ENCODE peak calls at places on chromosomes 7 and 10, in four cellular contexts. One of them, this sample, is unnamed.

GRCh38 chr10:114551310-114551972 is 106.6 kb downstream of the ABLIM1 start:
- DNase-seq in IMR-90: peak
- DNase-seq in fibroblast of mammary gland: no peak
- DNase-seq in transverse colon: peak
- DNase-seq in this sample: no peak

GRCh38 chr10:48452879-48453412 is 146.5 kb downstream of the MAPK8 start:
- DNase-seq in IMR-90: no peak
- DNase-seq in fibroblast of mammary gland: no peak
- DNase-seq in transverse colon: no peak
- DNase-seq in this sample: no peak

GRCh38 chr7:130838738-130839137 is 104.7 kb upstream of the KLF14 start:
- DNase-seq in IMR-90: peak
- DNase-seq in fibroblast of mammary gland: peak
- DNase-seq in transverse colon: no peak
- DNase-seq in this sample: no peak

GRCh38 chr10:74518076-74518475 is 308.3 kb upstream of the KAT6B start:
- DNase-seq in IMR-90: no peak
- DNase-seq in fibroblast of mammary gland: no peak
- DNase-seq in transverse colon: no peak
- DNase-seq in this sample: no peak

GRCh38 chr7:17236161-17236560 is 62.3 kb upstream of the AHR start:
- DNase-seq in IMR-90: no peak
- DNase-seq in fibroblast of mammary gland: no peak
- DNase-seq in transverse colon: no peak
- DNase-seq in this sample: no peak

GRCh38 chr7:101441890-101442289 is 79.2 kb downstream of the COL26A1 start:
- DNase-seq in IMR-90: no peak
- DNase-seq in fibroblast of mammary gland: no peak
- DNase-seq in transverse colon: no peak
- DNase-seq in this sample: no peak

GRCh38 chr7:28758186-28758585 is 199.9 kb downstream of the TRIL start:
- DNase-seq in IMR-90: no peak
- DNase-seq in fibroblast of mammary gland: no peak
- DNase-seq in transverse colon: no peak
- DNase-seq in this sample: no peak

GRCh38 chr10:91043173-91043910 is 122.5 kb upstream of the ANKRD1 start:
- DNase-seq in IMR-90: peak
- DNase-seq in fibroblast of mammary gland: peak
- DNase-seq in transverse colon: no peak
- DNase-seq in this sample: peak

GRCh38 chr10:125868372-125868975 is 12.6 kb downstream of the DHX32 start:
- DNase-seq in IMR-90: peak
- DNase-seq in fibroblast of mammary gland: peak
- DNase-seq in transverse colon: peak
- DNase-seq in this sample: peak

GRCh38 chr7:27130540-27131389 is at the start of gene HOXA4:
- DNase-seq in IMR-90: peak
- DNase-seq in fibroblast of mammary gland: peak
- DNase-seq in transverse colon: peak
- DNase-seq in this sample: peak

GRCh38 chr7:101557421-101557820 is 71.7 kb downstream of the MYL10 start:
- DNase-seq in IMR-90: no peak
- DNase-seq in fibroblast of mammary gland: no peak
- DNase-seq in transverse colon: peak
- DNase-seq in this sample: no peak

GRCh38 chr10:90644165-90644564 is 213.7 kb downstream of the HTR7 start:
- DNase-seq in IMR-90: no peak
- DNase-seq in fibroblast of mammary gland: no peak
- DNase-seq in transverse colon: no peak
- DNase-seq in this sample: no peak

GRCh38 chr10:72075184-72076115 is 12.9 kb downstream of the SPOCK2 start:
- DNase-seq in IMR-90: no peak
- DNase-seq in fibroblast of mammary gland: no peak
- DNase-seq in transverse colon: no peak
- DNase-seq in this sample: no peak

DNA sequence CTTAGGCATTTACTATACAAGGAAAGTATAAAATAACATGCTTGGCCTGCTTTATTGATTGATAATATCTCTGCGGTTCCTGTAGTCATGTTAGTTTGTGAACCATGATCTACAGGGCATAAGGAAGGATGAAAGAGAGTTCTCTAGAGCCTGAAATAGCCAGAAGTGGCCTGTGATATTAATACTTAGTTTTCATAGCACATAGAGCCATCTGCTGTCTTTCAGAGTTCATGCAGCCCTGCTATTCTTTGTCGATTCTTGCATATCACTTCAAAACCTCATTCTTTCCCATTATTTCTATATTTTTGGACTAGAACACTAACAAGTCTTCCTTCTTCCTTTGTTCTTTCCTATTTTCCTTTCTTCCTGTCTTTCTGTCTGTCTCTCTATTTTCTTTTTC is 26.4 kb upstream of the PRKG1 start:
- DNase-seq in IMR-90: no peak
- DNase-seq in fibroblast of mammary gland: peak
- DNase-seq in transverse colon: no peak
- DNase-seq in this sample: no peak
- TF ChIP-seq CTCF in IMR-90: no peak
- TF ChIP-seq CTCF in fibroblast of mammary gland: peak
- TF ChIP-seq CTCF in transverse colon: no peak
- TF ChIP-seq CTCF in this sample: no peak

GRCh38 chr10:97456686-97457065 is 10.7 kb downstream of the ZDHHC16 start:
- DNase-seq in IMR-90: no peak
- DNase-seq in fibroblast of mammary gland: no peak
- DNase-seq in transverse colon: no peak
- DNase-seq in this sample: no peak

GRCh38 chr10:97459111-97459510 is 13.1 kb downstream of the ZDHHC16 start:
- DNase-seq in IMR-90: no peak
- DNase-seq in fibroblast of mammary gland: no peak
- DNase-seq in transverse colon: no peak
- DNase-seq in this sample: no peak

GRCh38 chr10:97454330-97455036 is 8.5 kb downstream of the ZDHHC16 start:
- DNase-seq in IMR-90: peak
- DNase-seq in fibroblast of mammary gland: peak
- DNase-seq in transverse colon: no peak
- DNase-seq in this sample: no peak

GRCh38 chr10:97459933-97460332 is 14.0 kb downstream of the ZDHHC16 start:
- DNase-seq in IMR-90: no peak
- DNase-seq in fibroblast of mammary gland: no peak
- DNase-seq in transverse colon: no peak
- DNase-seq in this sample: no peak

DNA sequence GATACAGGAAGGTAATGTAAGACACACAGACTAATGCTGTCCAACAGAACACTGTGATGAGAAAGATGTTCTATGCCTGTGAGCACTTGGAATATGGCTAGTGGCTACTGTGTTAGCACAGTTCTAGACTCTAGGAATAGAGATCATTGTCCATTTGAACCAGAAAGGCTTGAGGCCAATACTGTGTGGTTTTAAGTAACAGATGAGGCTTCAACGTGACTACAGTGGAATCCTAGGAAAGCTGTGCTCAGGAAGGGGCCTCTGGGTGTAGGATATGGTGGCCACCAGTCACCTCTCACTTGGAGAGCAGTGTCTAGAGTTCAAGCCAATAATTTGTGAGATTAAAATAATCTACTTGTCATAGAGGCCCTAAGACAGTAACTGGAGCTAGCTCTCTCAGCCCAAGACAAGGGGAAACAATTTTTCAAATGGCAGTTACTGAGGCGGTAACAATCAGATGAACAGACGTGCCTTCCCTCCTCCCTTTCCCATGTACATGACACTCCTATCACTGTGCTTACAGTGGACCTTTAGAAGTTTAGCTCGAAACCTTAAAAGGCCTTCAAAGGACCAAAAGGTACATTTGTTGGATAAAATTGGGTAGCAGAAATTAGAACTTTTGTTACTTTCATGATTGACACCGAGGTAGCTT is 10.2 kb downstream of the ZDHHC16 start:
- DNase-seq in IMR-90: no peak
- DNase-seq in fibroblast of mammary gland: no peak
- DNase-seq in transverse colon: no peak
- DNase-seq in this sample: no peak
- TF ChIP-seq CTCF in IMR-90: no peak
- TF ChIP-seq CTCF in fibroblast of mammary gland: no peak
- TF ChIP-seq CTCF in transverse colon: no peak
- TF ChIP-seq CTCF in this sample: no peak

DNA sequence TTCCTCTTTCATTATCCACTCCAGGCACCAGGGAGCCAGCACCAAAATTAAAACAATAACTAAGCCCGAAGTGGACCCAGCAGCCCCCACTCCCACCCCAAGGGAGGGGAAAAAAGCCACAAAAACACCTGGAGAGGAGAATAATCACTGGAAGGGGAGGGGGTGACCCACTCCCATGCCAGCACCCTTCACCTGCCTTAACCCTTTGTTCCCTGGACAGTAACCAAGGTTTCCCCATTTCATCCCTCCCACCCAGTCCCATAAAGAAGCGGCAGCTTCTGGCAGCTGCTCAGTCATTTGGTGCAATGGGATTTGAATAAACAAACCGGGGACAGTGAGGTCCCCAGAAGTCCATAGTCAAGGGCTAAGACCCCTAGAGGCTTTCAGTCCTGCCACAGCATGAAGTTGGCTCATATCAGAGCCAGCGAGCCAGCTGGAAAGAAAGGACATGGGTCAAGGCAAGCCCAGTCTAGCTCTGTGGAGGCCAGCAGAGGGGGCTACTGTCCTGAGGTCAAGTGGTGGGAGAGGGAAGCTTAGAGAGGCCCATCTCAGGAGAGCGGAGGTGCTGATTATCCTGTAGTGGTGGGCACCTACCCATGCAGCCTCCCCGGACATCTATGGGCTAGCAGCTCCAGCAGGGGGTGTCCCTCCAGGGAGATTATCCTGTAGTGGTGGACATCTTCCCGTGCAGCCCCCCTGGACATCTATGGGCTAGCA is 58.8 kb upstream of the LBX1 start:
- DNase-seq in IMR-90: peak
- DNase-seq in fibroblast of mammary gland: peak
- DNase-seq in transverse colon: no peak
- DNase-seq in this sample: peak
- TF ChIP-seq CTCF in IMR-90: peak
- TF ChIP-seq CTCF in fibroblast of mammary gland: peak
- TF ChIP-seq CTCF in transverse colon: peak
- TF ChIP-seq CTCF in this sample: no peak

DNA sequence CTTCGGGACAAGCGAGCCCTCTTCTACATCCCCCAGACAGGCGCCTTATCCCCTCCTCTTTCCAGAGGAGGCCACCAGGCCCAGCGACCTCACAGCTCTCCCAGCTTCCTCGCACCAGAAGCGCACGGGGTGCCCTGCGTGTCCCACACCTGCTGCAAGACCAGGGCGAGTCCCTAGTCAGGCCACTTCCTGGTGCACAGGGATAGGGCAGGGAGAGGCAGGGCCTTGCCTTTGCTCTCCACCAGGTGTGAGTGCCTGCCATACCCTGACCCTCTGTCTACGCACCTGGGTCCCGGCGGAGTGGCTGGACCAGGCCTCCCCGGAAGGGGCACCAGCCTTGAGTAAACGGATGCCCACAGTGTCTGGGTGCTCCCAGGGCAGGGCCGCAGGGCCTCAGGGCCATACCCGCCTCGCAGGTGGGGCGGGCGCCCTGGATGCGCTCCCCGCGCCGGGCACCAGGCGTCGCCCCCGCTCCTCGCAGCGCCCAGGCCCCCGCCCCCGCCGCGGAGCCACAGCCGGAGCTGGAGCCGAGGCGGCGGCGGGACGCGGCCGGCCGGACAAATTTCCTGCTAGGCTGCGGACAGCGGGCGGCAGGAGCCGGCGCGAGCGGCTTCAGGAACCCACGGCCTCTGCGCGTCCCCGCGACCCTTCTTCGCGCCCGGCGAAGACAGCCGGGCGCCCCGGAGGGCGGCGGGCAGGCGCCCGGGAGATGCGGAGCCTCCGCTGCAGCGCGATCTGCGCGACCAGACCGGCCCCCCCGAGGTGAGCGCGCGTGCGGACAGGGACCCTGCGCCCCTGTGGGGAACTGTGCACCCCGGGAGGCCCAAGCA is at the start of gene PTPRE:
- DNase-seq in IMR-90: peak
- DNase-seq in fibroblast of mammary gland: peak
- DNase-seq in transverse colon: peak
- DNase-seq in this sample: peak
- TF ChIP-seq CTCF in IMR-90: peak
- TF ChIP-seq CTCF in fibroblast of mammary gland: peak
- TF ChIP-seq CTCF in transverse colon: peak
- TF ChIP-seq CTCF in this sample: peak

GRCh38 chr10:131072651-131073468 is 238.7 kb downstream of the TCERG1L start:
- DNase-seq in IMR-90: no peak
- DNase-seq in fibroblast of mammary gland: no peak
- DNase-seq in transverse colon: no peak
- DNase-seq in this sample: no peak

GRCh38 chr10:131068760-131069159 is 242.8 kb downstream of the TCERG1L start:
- DNase-seq in IMR-90: no peak
- DNase-seq in fibroblast of mammary gland: no peak
- DNase-seq in transverse colon: no peak
- DNase-seq in this sample: no peak

GRCh38 chr10:131068311-131068710 is 243.2 kb downstream of the TCERG1L start:
- DNase-seq in IMR-90: no peak
- DNase-seq in fibroblast of mammary gland: no peak
- DNase-seq in transverse colon: no peak
- DNase-seq in this sample: no peak

GRCh38 chr10:131071721-131072120 is 239.8 kb downstream of the TCERG1L start:
- DNase-seq in IMR-90: no peak
- DNase-seq in fibroblast of mammary gland: no peak
- DNase-seq in transverse colon: no peak
- DNase-seq in this sample: no peak

GRCh38 chr10:131070856-131071255 is 240.7 kb downstream of the TCERG1L start:
- DNase-seq in IMR-90: no peak
- DNase-seq in fibroblast of mammary gland: no peak
- DNase-seq in transverse colon: no peak
- DNase-seq in this sample: no peak
- TF ChIP-seq CTCF in IMR-90: no peak
- TF ChIP-seq CTCF in fibroblast of mammary gland: no peak
- TF ChIP-seq CTCF in transverse colon: no peak
- TF ChIP-seq CTCF in this sample: no peak